ENCODE peak calls at places on chromosomes 12 and 14, in six cellular contexts. Y, D, S, I, Z and O are unnamed samples.

GRCh38 chr12:110079477-110080400 is 31.4 kb upstream of the C12orf76 start:
- DNase-seq in I (peak), Y (peak), S (no peak), Z (peak), D (peak), O (no peak)

GRCh38 chr14:51513281-51513680 is 138.4 kb upstream of the FRMD6 start:
- DNase-seq in Z (no peak), S (no peak), I (no peak), D (no peak), Y (no peak), O (no peak)

GRCh38 chr14:77955816-77956796 is 156.2 kb downstream of the ADCK1 start:
- DNase-seq in Z (no peak), I (no peak), Y (no peak), S (no peak), D (no peak), O (no peak)

GRCh38 chr12:47276253-47277070 is 196.7 kb upstream of the AMIGO2 start:
- DNase-seq in Y (peak), I (no peak), D (peak), S (no peak), Z (no peak), O (no peak)

GRCh38 chr14:97381309-97381708 is 584.1 kb downstream of the VRK1 start:
- DNase-seq in Y (no peak), D (no peak), S (no peak), Z (no peak), I (no peak), O (no peak)

GRCh38 chr12:4145990-4146859 is 127.3 kb upstream of the CCND2 start:
- DNase-seq in S (no peak), Z (no peak), I (no peak), Y (no peak), D (no peak), O (no peak)

GRCh38 chr14:101781240-101782061 is 19.9 kb downstream of the PPP2R5C start:
- DNase-seq in Z (peak), Y (no peak), I (peak), D (no peak), S (peak), O (no peak)

GRCh38 chr14:105589161-105589925 is 63.0 kb downstream of the TMEM121 start:
- DNase-seq in I (no peak), Z (no peak), S (no peak), D (no peak), Y (no peak), O (no peak)

GRCh38 chr14:102568115-102568614 is 24.3 kb upstream of the RCOR1 start:
- DNase-seq in Z (no peak), I (peak), S (no peak), Y (peak), D (no peak), O (no peak)

GRCh38 chr14:45526715-45527549 is 273.9 kb upstream of the MIS18BP1 start:
- DNase-seq in I (peak), Y (peak), D (no peak), S (peak), Z (no peak), O (peak)

GRCh38 chr14:96287856-96288255 is 31.8 kb downstream of the BDKRB1 start:
- DNase-seq in S (no peak), D (no peak), Z (no peak), I (no peak), Y (no peak), O (no peak)

GRCh38 chr12:114864688-114865685 is 181.0 kb upstream of the TBX3 start:
- DNase-seq in D (no peak), S (no peak), Z (no peak), Y (no peak), I (peak), O (no peak)

GRCh38 chr12:88393017-88393767 is 187.1 kb downstream of the KITLG start:
- DNase-seq in Z (no peak), S (no peak), Y (peak), I (peak), D (peak), O (no peak)

DNA sequence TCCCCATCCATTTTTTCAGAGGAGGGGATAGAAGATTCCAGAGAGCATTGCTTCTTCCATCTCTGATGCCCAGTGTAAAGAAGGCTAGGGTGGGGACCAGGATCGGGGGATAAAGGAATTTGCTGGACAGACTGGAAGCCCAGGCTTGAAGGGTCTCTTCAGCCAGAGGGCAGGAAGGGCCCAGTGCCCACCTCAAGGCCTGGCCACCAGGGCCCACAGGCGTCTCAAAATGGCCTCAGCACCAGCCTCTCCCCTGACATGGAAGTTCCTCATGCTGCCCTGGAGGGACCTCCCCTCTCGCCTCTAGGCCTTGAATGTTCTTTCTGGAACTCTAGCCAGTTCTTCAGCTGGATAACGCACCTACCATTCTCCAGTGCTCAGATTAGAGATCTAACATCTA is 2.8 kb downstream of the RPS6KL1 start:
- DNase-seq in Y (no peak), S (no peak), Z (no peak), I (no peak), D (no peak), O (no peak)
- H3K27ac ChIP-seq in Y (no peak), S (no peak), Z (no peak), I (no peak), D (no peak), O (no peak)

DNA sequence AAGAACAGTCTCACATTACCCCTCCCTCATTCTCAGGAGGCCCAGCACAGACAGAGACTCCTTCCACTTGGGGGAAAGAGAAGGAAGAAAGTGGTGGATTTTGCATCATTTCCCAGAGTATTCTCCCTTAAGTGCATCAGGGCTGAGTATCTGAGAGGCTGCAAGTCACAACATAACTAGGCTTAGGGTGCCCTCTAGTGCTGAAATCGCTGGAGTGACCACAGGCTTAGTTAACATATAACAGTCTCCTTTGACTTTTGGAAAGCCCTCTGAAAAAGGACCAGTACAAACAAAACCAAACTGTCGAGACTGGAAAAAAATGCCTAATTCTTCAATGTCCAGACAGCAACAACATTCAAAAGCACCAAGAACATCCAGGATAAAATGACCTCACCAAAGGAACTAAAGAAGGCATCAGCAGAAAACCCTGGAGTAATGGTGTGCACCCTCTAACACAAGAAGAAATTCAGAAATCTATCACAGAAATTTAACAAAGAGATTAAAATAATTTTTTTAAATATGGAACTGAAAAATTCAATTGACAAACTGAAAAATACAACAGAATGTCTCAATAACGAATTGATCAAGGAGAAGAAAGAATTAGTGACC is 412.3 kb downstream of the RPS29 start:
- DNase-seq in Z (no peak), S (no peak), I (peak), D (peak), Y (peak), O (peak)
- TF ChIP-seq CTCF in Z (peak), S (no peak), I (peak), D (peak), Y (peak), O (peak)

DNA sequence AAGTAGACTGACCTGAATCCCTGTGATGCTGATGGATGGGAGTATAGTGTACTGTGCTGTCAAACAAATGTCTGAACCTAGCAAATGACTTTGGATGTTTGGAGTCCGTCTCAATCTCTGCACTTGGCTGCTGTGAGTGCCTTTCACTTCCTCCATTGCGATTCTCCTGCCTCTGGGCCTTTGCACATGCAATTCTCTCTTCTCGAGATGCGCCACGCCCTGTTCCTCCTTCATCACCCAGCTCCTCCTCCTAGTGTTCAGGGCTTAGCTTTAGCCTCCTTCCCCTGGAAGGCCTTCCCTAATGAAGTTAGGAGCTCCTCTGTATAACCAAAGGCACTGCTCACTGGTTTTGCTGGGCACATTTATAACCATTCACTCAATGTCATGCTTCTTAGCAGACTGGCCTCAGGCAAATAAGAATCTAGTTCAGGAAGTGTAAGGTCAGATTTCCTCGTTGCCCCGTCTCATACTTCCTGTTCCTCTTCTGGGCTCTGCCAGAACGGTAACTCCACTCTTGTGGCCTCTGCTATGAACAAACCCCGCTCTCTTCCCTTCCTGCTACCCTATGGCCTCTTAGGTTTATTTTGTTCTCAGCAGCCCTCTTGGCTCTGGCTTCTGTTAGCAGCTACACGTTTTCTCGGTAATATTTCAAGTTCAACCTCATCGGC is 171.4 kb downstream of the CRADD start:
- DNase-seq in I (no peak), Y (no peak), S (no peak), Z (no peak), D (peak), O (no peak)
- H3K27ac ChIP-seq in I (no peak), Y (no peak), S (no peak), Z (peak), D (no peak), O (no peak)

GRCh38 chr14:88229428-88229827 is 93.6 kb downstream of the KCNK10 start:
- DNase-seq in I (no peak), D (no peak), Z (no peak), Y (no peak), S (no peak), O (no peak)

GRCh38 chr14:88232783-88233182 is 90.3 kb downstream of the KCNK10 start:
- DNase-seq in Z (no peak), Y (no peak), I (no peak), S (no peak), D (no peak), O (no peak)

GRCh38 chr14:88234442-88234841 is 88.6 kb downstream of the KCNK10 start:
- DNase-seq in S (no peak), I (peak), D (no peak), Y (no peak), Z (no peak), O (no peak)

GRCh38 chr14:88231626-88232025 is 91.4 kb downstream of the KCNK10 start:
- DNase-seq in D (no peak), I (no peak), Z (no peak), S (no peak), Y (no peak), O (no peak)

DNA sequence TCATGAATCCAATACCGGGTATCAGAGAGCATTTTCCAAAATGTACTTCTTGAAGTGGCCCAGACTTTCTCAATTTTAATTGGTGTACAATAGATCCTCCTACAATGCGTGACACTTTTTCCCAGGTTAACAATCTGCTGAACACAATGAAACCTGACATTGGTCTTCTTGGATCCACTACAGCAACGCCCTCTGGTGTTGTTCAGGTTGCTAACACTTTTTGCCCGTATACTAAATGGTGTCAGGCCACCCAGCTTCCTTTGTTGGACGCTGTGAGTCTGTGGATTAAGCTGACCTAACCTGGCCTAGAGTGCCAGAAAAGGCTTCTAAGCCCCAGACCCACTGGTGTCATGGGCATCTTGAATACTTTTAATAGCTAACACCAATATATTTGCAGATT is 89.2 kb downstream of the KCNK10 start:
- DNase-seq in I (peak), Z (no peak), Y (peak), S (no peak), D (peak), O (no peak)
- TF ChIP-seq CTCF in I (peak), Z (no peak), Y (peak), S (no peak), D (no peak), O (peak)

GRCh38 chr12:69055280-69055679 is 122.3 kb upstream of the CPM start:
- DNase-seq in I (no peak), S (no peak), Z (no peak), D (no peak), Y (no peak), O (no peak)
- H3K27ac ChIP-seq in I (no peak), S (no peak), Z (no peak), D (no peak), Y (no peak), O (no peak)

GRCh38 chr12:39620664-39621658 is 1.4 kb upstream of the ABCD2 start:
- DNase-seq in D (no peak), I (no peak), Z (no peak), S (no peak), Y (no peak), O (no peak)

GRCh38 chr12:39619316-39619659 is 315 bp downstream of the ABCD2 start:
- DNase-seq in S (no peak), Y (no peak), Z (no peak), D (no peak), I (peak), O (no peak)

GRCh38 chr12:39618701-39619100 is 902 bp downstream of the ABCD2 start:
- DNase-seq in Y (no peak), D (no peak), S (no peak), Z (no peak), I (no peak), O (no peak)

GRCh38 chr12:39621670-39622069 is 2.1 kb upstream of the ABCD2 start:
- DNase-seq in D (no peak), Z (no peak), Y (no peak), I (no peak), S (no peak), O (no peak)

DNA sequence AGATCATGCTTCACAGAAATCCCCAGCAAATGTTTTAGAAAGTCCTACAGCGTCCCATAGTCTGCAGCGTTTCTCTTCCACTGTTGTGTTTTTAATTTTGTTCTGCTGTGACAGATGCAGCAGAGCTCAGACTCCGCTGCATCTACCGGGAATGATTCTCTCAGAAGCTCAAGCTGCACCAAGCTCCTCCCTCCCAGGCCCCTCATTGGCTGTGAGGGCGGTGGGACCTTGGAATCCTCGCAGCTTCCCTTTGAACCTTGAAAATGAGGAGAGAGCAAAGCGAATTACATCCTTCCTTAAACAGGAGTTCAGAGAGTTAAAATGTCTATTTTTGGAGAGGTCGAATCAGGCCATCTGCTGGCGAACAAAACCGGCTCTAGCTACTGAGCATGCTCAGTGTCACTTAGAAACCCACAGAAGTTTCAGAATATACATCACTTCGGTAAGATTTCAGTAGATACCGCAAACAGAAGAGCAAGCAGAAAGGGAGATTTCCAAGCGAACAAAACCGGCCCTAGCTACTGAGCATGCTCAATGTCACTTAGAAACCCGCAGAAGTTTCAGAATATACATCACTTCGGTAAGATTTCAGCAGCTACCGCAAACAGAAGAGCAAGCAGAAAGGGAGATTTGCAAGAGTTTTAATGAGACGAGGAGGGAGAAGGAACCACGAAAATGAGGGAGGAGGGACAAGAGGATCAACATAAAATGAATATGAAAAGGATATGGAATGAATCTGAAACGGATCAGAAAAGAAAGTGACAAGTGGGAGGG is at the start of gene ABCD2:
- DNase-seq in Z (peak), Y (peak), D (peak), S (peak), I (peak), O (peak)
- TF ChIP-seq CTCF in Z (no peak), Y (peak), D (no peak), S (no peak), I (no peak), O (peak)

GRCh38 chr12:25713264-25713663 is 160.2 kb upstream of the LMNTD1 start:
- DNase-seq in S (no peak), Z (no peak), I (no peak), Y (no peak), D (no peak), O (no peak)
- H3K27ac ChIP-seq in S (no peak), Z (no peak), I (no peak), Y (no peak), D (no peak), O (no peak)

DNA sequence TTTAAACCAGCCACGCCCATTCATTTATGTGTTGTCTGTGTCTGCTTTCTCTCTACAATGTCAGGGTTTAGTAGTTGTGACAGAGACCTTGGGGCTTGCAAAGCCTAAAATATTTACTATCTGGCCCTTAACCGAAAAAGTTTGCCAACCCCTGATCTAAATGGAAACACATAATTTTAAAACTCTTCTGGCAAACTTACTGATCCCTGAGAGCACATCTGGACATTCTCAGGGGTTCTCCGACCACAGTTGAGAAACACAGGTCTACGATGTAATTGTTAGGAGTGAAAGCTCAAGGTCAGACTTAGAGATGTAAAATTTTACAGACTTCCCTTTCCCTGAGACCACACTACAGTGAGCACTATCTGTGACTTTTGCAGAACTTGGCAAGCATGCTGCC is 21.4 kb downstream of the TMTC2 start:
- DNase-seq in D (no peak), S (no peak), Z (no peak), I (no peak), Y (no peak), O (no peak)
- TF ChIP-seq CTCF in D (no peak), S (no peak), Z (no peak), I (no peak), Y (no peak), O (no peak)